ENCODE peak calls at places on chromosomes 13 and 19, in seven cellular contexts. C is IMR-90, H is mesendoderm, W is H1, M is H9, S is trophoblast cell, F is mesenchymal stem cell. Q is an unnamed sample.
A peak's percentile ranks its signal among the peaks of the same experiment; 100 is the strongest.

GRCh38 chr19:35038623-35039512 is 2.7 kb upstream of the HPN start:
- DNase-seq in C (no peak), H (no peak), W (no peak), M (no peak), S (no peak), F (peak; percentile 50), Q (no peak)

GRCh38 chr19:20661150-20661819 is at the start of gene ZNF626:
- DNase-seq in C (peak; percentile 94), H (peak; percentile 99), W (peak; percentile 91), M (peak; percentile 97), S (peak; percentile 97), F (peak; percentile 96), Q (peak; percentile 98)

GRCh38 chr13:42654760-42655159 is 80.8 kb downstream of the TNFSF11 start:
- DNase-seq in C (no peak), H (no peak), W (no peak), M (no peak), S (no peak), F (no peak), Q (no peak)

GRCh38 chr19:39037194-39037593 is 4.8 kb upstream of the FBXO27 start:
- DNase-seq in C (no peak), H (no peak), W (no peak), M (no peak), S (no peak), F (no peak), Q (no peak)

GRCh38 chr19:2333027-2333806 is 4.7 kb downstream of the SPPL2B start:
- DNase-seq in C (no peak), H (no peak), W (no peak), M (no peak), S (no peak), F (no peak), Q (no peak)

GRCh38 chr19:52600639-52601024 is 30.5 kb downstream of the ZNF701 start:
- DNase-seq in C (peak; percentile 3), H (no peak), W (no peak), M (no peak), S (peak; percentile 91), F (no peak), Q (no peak)

GRCh38 chr13:33524086-33524485 is 238.5 kb upstream of the STARD13 start:
- DNase-seq in C (peak; percentile 92), H (no peak), W (no peak), M (no peak), S (no peak), F (peak; percentile 41), Q (no peak)

GRCh38 chr13:50359779-50360178 is 344.5 kb downstream of the KCNRG start:
- DNase-seq in C (no peak), H (no peak), W (no peak), M (no peak), S (no peak), F (no peak), Q (no peak)

GRCh38 chr19:6276447-6276846 is 3.3 kb downstream of the MLLT1 start:
- DNase-seq in C (peak; percentile 55), H (peak; percentile 57), W (no peak), M (no peak), S (no peak), F (peak; percentile 89), Q (no peak)

GRCh38 chr19:18385359-18385674 is 641 bp upstream of the GDF15 start:
- DNase-seq in C (no peak), H (no peak), W (no peak), M (peak; percentile 21), S (no peak), F (no peak), Q (no peak)

GRCh38 chr13:26179344-26179743 is 42.8 kb downstream of the RNF6 start:
- DNase-seq in C (no peak), H (no peak), W (no peak), M (no peak), S (no peak), F (no peak), Q (no peak)

GRCh38 chr13:45773944-45774343 is 71.8 kb downstream of the CBY2 start:
- DNase-seq in C (no peak), H (no peak), W (no peak), M (no peak), S (no peak), F (no peak), Q (no peak)

GRCh38 chr13:28719656-28720055 is 886 bp upstream of the SLC46A3 start:
- DNase-seq in C (peak; percentile 54), H (no peak), W (no peak), M (no peak), S (no peak), F (peak; percentile 83), Q (no peak)

GRCh38 chr13:40535345-40535836 is 131.1 kb downstream of the FOXO1 start:
- DNase-seq in C (no peak), H (no peak), W (no peak), M (no peak), S (no peak), F (no peak), Q (no peak)

GRCh38 chr13:33519561-33520479 is 234.3 kb upstream of the STARD13 start:
- DNase-seq in C (peak; percentile 94), H (no peak), W (no peak), M (no peak), S (no peak), F (peak; percentile 64), Q (no peak)

GRCh38 chr19:2627319-2627829 is 75.1 kb downstream of the GNG7 start:
- DNase-seq in C (peak; percentile 99), H (peak; percentile 37), W (no peak), M (no peak), S (peak; percentile 98), F (peak; percentile 97), Q (no peak)

GRCh38 chr13:94588575-94588974 is 7.4 kb downstream of the TGDS start:
- DNase-seq in C (no peak), H (no peak), W (no peak), M (no peak), S (no peak), F (no peak), Q (no peak)

GRCh38 chr19:16076154-16076957 is at the start of gene TPM4:
- DNase-seq in C (peak; percentile 96), H (peak; percentile 97), W (peak; percentile 85), M (peak; percentile 95), S (peak; percentile 97), F (peak; percentile 97), Q (peak; percentile 86)
- H3K23ac ChIP-seq in C (peak within 1 kb of the TSS; percentile 99), H (peak within 1 kb of the TSS; percentile 94), W (no peak within 1 kb of the TSS), M (no peak within 1 kb of the TSS), S (no peak within 1 kb of the TSS), F (peak within 1 kb of the TSS; percentile 97), Q (peak within 1 kb of the TSS; percentile 98)

GRCh38 chr13:30985637-30986205 is 53.3 kb downstream of the TEX26 start:
- DNase-seq in C (peak; percentile 79), H (peak; percentile 67), W (no peak), M (no peak), S (no peak), F (peak; percentile 77), Q (no peak)

GRCh38 chr13:30982911-30983310 is 50.5 kb downstream of the TEX26 start:
- DNase-seq in C (no peak), H (peak; percentile 68), W (no peak), M (no peak), S (no peak), F (no peak), Q (no peak)

GRCh38 chr13:30982506-30982905 is 50.0 kb downstream of the TEX26 start:
- DNase-seq in C (no peak), H (no peak), W (no peak), M (no peak), S (no peak), F (no peak), Q (no peak)

GRCh38 chr13:30984620-30985019 is 52.2 kb downstream of the TEX26 start:
- DNase-seq in C (no peak), H (no peak), W (no peak), M (no peak), S (no peak), F (no peak), Q (no peak)

GRCh38 chr13:30983431-30983830 is 51.0 kb downstream of the TEX26 start:
- DNase-seq in C (no peak), H (peak; percentile 31), W (no peak), M (no peak), S (no peak), F (no peak), Q (no peak)
- H3K23ac ChIP-seq in C (no peak overlapping the region), H (no peak overlapping the region), W (no peak overlapping the region), M (no peak overlapping the region), S (no peak overlapping the region), F (no peak overlapping the region), Q (no peak overlapping the region)

DNA sequence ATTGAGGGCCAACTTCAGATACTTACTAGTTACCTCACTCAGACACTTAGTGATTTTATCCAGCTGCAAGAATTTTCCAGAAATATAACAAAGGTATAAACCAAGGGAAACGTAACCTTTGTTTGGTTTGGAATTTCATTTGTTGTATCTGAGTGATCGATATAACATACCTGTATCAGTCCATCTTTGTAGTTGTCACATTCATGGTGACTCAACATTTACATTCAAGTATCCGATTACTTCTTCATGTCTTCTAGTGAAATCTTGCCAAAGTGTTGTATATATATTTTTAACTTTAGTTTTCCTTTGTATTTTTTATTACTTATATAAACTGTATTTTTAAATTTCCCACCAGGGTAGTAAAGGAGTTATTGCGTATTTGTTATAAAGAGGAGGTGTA is 16.9 kb upstream of the MYCBP2 start:
- DNase-seq in C (no peak), H (no peak), W (no peak), M (no peak), S (no peak), F (no peak), Q (no peak)
- H3K23ac ChIP-seq in C (no peak overlapping the region), H (no peak overlapping the region), W (no peak overlapping the region), M (no peak overlapping the region), S (no peak overlapping the region), F (no peak overlapping the region), Q (no peak overlapping the region)

GRCh38 chr19:41530761-41531301 is 45.1 kb upstream of the CEACAM21 start:
- DNase-seq in C (no peak), H (no peak), W (no peak), M (no peak), S (no peak), F (peak; percentile 10), Q (no peak)

GRCh38 chr19:41530184-41530534 is 45.8 kb upstream of the CEACAM21 start:
- DNase-seq in C (no peak), H (no peak), W (no peak), M (no peak), S (no peak), F (no peak), Q (no peak)

GRCh38 chr19:41531438-41532311 is 44.3 kb upstream of the CEACAM21 start:
- DNase-seq in C (peak; percentile 31), H (peak; percentile 21), W (no peak), M (no peak), S (peak; percentile 29), F (peak; percentile 5), Q (no peak)

GRCh38 chr19:41528106-41528505 is 47.9 kb upstream of the CEACAM21 start:
- DNase-seq in C (no peak), H (no peak), W (no peak), M (no peak), S (no peak), F (no peak), Q (no peak)

DNA sequence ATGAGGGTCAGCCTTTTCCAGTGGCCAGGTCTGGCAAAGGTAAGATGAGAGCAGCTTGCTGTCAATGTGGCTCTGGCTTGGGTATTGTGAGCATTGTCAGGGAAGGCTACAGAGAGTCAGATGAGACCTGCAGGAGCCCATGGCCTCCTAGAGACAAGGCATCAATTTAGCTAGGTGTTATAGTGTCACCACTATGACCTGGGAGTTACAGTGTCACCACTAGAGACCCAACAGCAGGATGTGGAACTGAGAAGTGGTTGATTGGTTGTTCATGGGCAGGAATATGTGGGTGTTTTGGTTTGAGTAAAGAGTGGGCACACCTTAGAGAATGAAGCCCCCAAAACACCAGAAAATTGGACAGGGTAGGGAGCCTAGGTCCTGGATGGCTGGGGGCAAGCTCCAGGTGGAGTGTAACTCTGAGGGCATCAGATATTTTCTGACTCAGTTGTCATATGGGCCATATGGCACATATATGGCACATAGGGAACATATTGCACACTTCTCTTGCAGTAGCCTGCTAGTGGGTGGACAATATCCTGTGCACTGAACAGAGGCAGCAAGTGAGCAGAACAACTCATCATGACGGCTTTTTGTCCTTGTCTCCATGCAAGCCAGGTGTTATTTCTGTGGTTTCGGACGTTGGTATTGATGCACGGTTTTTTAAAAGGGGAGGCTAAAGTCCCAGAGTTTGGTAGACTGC is 46.3 kb upstream of the CEACAM21 start:
- DNase-seq in C (no peak), H (no peak), W (no peak), M (no peak), S (no peak), F (no peak), Q (no peak)
- H3K23ac ChIP-seq in C (no peak overlapping the region), H (no peak overlapping the region), W (no peak overlapping the region), M (no peak overlapping the region), S (no peak overlapping the region), F (no peak overlapping the region), Q (no peak overlapping the region)